ENCODE peak calls at places on chromosomes 11 and 22, in seven cellular contexts. S is colonic mucosa, R is right cardiac atrium, N is thoracic aorta, E is WERI-Rb-1, J is kidney, H is GM23248. D is an unnamed sample.

GRCh38 chr11:131914299-131914902 is 544.0 kb downstream of the NTM start:
- DNase-seq in R (no peak), N (no peak), S (no peak), E (no peak), J (no peak), H (peak), D (no peak)

GRCh38 chr22:47060718-47061117 is 298.3 kb downstream of the TBC1D22A start:
- DNase-seq in H (no peak), E (no peak), S (no peak), R (no peak), J (no peak), N (no peak), D (no peak)

GRCh38 chr11:20388096-20389055 is 860 bp downstream of the PRMT3 start:
- DNase-seq in E (peak), H (peak), R (no peak), S (peak), N (no peak), J (no peak), D (no peak)

GRCh38 chr22:38187413-38188212 is 6.0 kb upstream of the PLA2G6 start:
- DNase-seq in E (no peak), H (no peak), N (no peak), R (no peak), J (no peak), S (peak), D (no peak)

GRCh38 chr11:93543292-93543977 is at the start of gene SMCO4:
- DNase-seq in E (peak), N (no peak), H (peak), S (peak), R (peak), J (peak), D (peak)

GRCh38 chr11:33564856-33565453 is 135.7 kb downstream of the C11orf91 start:
- DNase-seq in E (no peak), N (no peak), H (no peak), R (no peak), J (no peak), S (no peak), D (peak)

GRCh38 chr11:13334068-13334785 is 56.6 kb downstream of the BMAL1 start:
- DNase-seq in S (no peak), N (no peak), J (no peak), H (peak), E (no peak), R (no peak), D (no peak)

GRCh38 chr11:14022251-14022650 is 59.7 kb downstream of the SPON1 start:
- DNase-seq in J (no peak), S (no peak), N (no peak), E (no peak), H (no peak), R (no peak), D (no peak)

GRCh38 chr11:69832561-69833413 is 13.6 kb upstream of the FGF3 start:
- DNase-seq in H (no peak), R (no peak), J (no peak), N (no peak), S (no peak), E (no peak), D (no peak)

GRCh38 chr11:12433571-12434061 is 56.2 kb downstream of the PARVA start:
- DNase-seq in S (no peak), E (no peak), H (peak), R (no peak), J (no peak), N (no peak), D (no peak)

DNA sequence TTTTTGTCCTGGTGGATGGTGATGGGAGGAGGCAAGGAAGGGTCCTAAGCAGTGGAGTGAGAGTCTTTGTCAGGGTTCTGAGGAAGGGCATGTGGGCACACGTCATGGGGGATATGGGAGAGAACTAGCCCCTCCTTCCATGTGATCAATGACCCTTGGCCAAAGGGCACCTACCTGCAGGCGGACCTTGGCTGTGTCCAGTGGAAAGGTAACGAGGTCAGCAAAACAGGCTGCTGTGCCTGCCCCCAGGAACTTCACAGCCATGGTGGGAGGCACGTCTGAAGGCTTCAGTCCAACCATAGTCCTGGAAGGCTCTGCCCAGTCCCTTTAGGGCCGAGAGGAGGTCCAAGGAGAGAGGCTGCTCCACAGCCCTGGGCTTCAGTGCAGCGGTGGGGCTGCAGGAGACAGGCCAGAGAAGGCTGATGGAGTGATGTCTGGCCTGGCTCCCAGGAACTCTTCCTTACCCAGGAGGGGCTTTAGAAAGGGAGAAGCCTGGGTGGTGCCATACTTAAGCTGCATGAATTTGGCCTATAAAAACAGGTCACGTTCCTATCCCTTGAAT is 2.1 kb downstream of the UCP3 start:
- DNase-seq in R (no peak), E (no peak), S (no peak), H (no peak), N (no peak), J (no peak), D (no peak)
- H3K27ac ChIP-seq in R (no peak), E (no peak), S (no peak), H (no peak), N (no peak), J (no peak), D (no peak)

GRCh38 chr11:116963813-116964212 is 126.4 kb upstream of the APOA1 start:
- DNase-seq in N (no peak), H (no peak), J (no peak), E (no peak), R (no peak), S (no peak), D (no peak)
- H3K27ac ChIP-seq in N (no peak), H (no peak), J (no peak), E (no peak), R (no peak), S (no peak), D (no peak)

GRCh38 chr22:40597541-40598453 is 38.7 kb downstream of the MRTFA start:
- DNase-seq in N (no peak), R (no peak), E (no peak), J (no peak), H (peak), S (no peak), D (no peak)
- H3K27ac ChIP-seq in N (peak), R (no peak), E (peak), J (no peak), H (peak), S (no peak), D (no peak)

GRCh38 chr22:31752096-31752847 is 1.5 kb upstream of the DEPDC5 start:
- DNase-seq in R (no peak), E (peak), N (no peak), J (peak), S (no peak), H (no peak), D (no peak)
- H3K27ac ChIP-seq in R (peak), E (peak), N (peak), J (no peak), S (peak), H (peak), D (peak)

DNA sequence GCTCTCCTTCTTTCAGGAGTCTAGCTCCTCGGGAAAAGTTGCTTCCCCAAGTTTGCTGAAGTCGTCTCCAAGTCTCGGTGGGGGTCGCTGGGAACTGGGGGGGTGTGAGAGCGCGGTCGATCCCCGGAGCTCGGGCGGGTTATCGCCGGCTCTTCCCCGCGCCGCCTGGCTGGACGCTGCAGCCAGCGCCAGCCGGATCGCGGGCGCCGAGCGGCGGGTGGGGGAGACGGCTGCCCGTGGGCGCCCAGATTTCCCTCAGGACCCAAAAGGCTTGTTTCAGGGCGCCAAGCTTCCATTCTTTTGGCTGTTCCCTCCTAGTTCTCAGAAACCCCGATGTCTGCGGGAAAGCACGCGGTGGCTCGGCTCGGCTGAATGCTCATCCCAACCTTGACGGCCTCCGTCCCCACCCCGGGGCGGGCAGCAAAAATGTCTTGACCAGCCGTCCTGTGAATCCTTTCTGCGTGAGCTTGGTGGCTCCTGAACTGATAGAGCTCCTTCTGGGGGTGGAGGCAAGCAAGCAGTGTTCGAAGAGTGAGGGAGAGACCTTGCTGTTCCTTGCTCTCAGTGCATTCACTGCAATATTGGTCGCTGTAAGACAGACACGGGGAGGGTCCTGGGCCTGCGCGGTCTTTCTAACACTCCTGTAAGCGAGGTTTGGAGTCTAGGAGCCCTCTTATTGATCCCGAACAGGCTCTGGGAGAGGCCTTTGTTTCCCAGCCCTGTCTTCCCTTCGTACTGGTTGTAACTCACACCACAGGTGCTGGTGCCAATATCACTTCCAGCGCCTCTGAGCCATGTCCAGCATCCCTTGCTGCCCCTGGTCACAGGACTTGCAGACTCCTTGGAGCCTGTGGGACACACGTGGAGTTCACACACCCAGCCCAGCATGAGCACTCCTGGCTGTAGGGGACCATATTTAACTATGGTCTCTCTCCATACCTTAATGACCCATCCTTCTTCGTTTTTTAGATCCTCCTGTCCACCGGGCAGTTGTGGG is 1.8 kb downstream of the ZBTB16 start:
- DNase-seq in S (no peak), N (no peak), J (no peak), H (peak), E (no peak), R (peak), D (no peak)
- H3K27ac ChIP-seq in S (peak), N (peak), J (peak), H (no peak), E (no peak), R (peak), D (peak)

D was measured in caudate nucleus.